ENCODE peak calls at places on chromosomes 4 and X, in seven cellular contexts. V is Calu3, N is DMS 273 treated with DMSO at 0.1 percent for 48 hours, O is EL, X is HTR-8/SVneo, K is SK-N-SH, T is tibial artery. D is an unnamed sample.

GRCh38 chr4:113733685-113734084 is 27.9 kb downstream of the CAMK2D start:
- DNase-seq in V (no peak), N (no peak), O (no peak), X (no peak), K (no peak), T (no peak), D (no peak)

GRCh38 chrX:39903937-39904336 is 193.8 kb downstream of the BCOR start:
- DNase-seq in V (no peak), N (no peak), O (peak; percentile 62), X (no peak), K (no peak), T (no peak), D (no peak)

GRCh38 chr4:184199780-184200179 is 17.9 kb downstream of the ENPP6 start:
- DNase-seq in V (no peak), N (no peak), O (no peak), X (no peak), K (no peak), T (no peak), D (no peak)

GRCh38 chr4:96052827-96053226 is 212.9 kb downstream of the PDHA2 start:
- DNase-seq in V (no peak), N (no peak), O (no peak), X (no peak), K (no peak), T (no peak), D (no peak)

GRCh38 chr4:159106636-159107035 is 3.8 kb downstream of the RAPGEF2 start:
- DNase-seq in V (no peak), N (no peak), O (no peak), X (no peak), K (no peak), T (no peak), D (no peak)

GRCh38 chr4:140756292-140757219 is at the start of gene TBC1D9:
- DNase-seq in V (peak; percentile 77), N (peak; percentile 65), O (peak; percentile 90), X (peak; percentile 74), K (peak; percentile 81), T (peak; percentile 81), D (peak; percentile 91)

GRCh38 chr4:153465922-153466636 is at the start of gene TMEM131L:
- DNase-seq in V (peak; percentile 50), N (no peak), O (peak; percentile 67), X (peak; percentile 71), K (peak; percentile 95), T (peak; percentile 67), D (peak; percentile 83)

GRCh38 chrX:55201930-55202579 is 18.1 kb upstream of the PAGE5 start:
- DNase-seq in V (peak; percentile 10), N (no peak), O (no peak), X (no peak), K (no peak), T (no peak), D (no peak)

GRCh38 chr4:22389240-22389871 is 126.5 kb downstream of the ADGRA3 start:
- DNase-seq in V (peak; percentile 38), N (no peak), O (peak; percentile 70), X (peak; percentile 29), K (peak; percentile 35), T (no peak), D (peak; percentile 83)

GRCh38 chr4:77734928-77735327 is 84.2 kb downstream of the CNOT6L start:
- DNase-seq in V (peak; percentile 8), N (no peak), O (peak; percentile 67), X (peak; percentile 10), K (no peak), T (no peak), D (peak; percentile 66)

GRCh38 chr4:55437356-55437796 is 41.6 kb downstream of the TMEM165 start:
- DNase-seq in V (no peak), N (no peak), O (peak; percentile 62), X (no peak), K (no peak), T (no peak), D (peak; percentile 67)

GRCh38 chr4:112973897-112974296 is 75.6 kb upstream of the ANK2 start:
- DNase-seq in V (no peak), N (peak; percentile 32), O (peak; percentile 66), X (no peak), K (peak; percentile 39), T (no peak), D (no peak)

GRCh38 chrX:118637997-118638396 is 89.4 kb upstream of the IL13RA1 start:
- DNase-seq in V (no peak), N (no peak), O (peak; percentile 2), X (no peak), K (no peak), T (no peak), D (no peak)

GRCh38 chrX:100417671-100418070 is 7.6 kb upstream of the PCDH19 start:
- DNase-seq in V (no peak), N (no peak), O (no peak), X (no peak), K (no peak), T (no peak), D (no peak)

GRCh38 chrX:68018248-68019203 is 414.8 kb downstream of the OPHN1 start:
- DNase-seq in V (peak; percentile 30), N (no peak), O (peak; percentile 34), X (peak; percentile 1), K (peak; percentile 12), T (no peak), D (no peak)

GRCh38 chr4:158297866-158298265 is 87.6 kb downstream of the TMEM144 start:
- DNase-seq in V (no peak), N (no peak), O (no peak), X (no peak), K (no peak), T (no peak), D (no peak)

GRCh38 chr4:73452953-73453700 is 17.1 kb downstream of the AFP start:
- DNase-seq in V (no peak), N (no peak), O (no peak), X (no peak), K (no peak), T (no peak), D (peak; percentile 47)

GRCh38 chr4:14916554-14917304 is 85.6 kb upstream of the CPEB2 start:
- DNase-seq in V (peak; percentile 22), N (no peak), O (peak; percentile 89), X (peak; percentile 6), K (no peak), T (no peak), D (peak; percentile 61)

GRCh38 chrX:42096262-42096939 is 173.0 kb upstream of the CASK start:
- DNase-seq in V (peak; percentile 80), N (no peak), O (peak; percentile 80), X (peak; percentile 54), K (no peak), T (no peak), D (peak; percentile 77)

GRCh38 chrX:8845060-8845459 is 43.9 kb upstream of the FAM9A start:
- DNase-seq in V (peak; percentile 72), N (no peak), O (peak; percentile 73), X (peak; percentile 29), K (no peak), T (no peak), D (no peak)

GRCh38 chr4:61994036-61994435 is 793.9 kb downstream of the ADGRL3 start:
- DNase-seq in V (no peak), N (no peak), O (no peak), X (no peak), K (no peak), T (no peak), D (no peak)

GRCh38 chrX:103063918-103064434 is at the start of gene BEX1:
- DNase-seq in V (peak; percentile 51), N (peak; percentile 77), O (peak; percentile 84), X (peak; percentile 26), K (peak; percentile 86), T (no peak), D (peak; percentile 81)

GRCh38 chrX:19225906-19226305 is 103.6 kb upstream of the ADGRG2 start:
- DNase-seq in V (no peak), N (no peak), O (peak; percentile 0), X (no peak), K (peak; percentile 9), T (no peak), D (peak; percentile 20)

D was measured in hepatocyte.